ENCODE peak calls at places on chromosomes 7 and 10, in four cellular contexts. A, G, M and C are unnamed samples.

GRCh38 chr7:157952841-157953645 is 616.2 kb downstream of the DNAJB6 start:
- DNase-seq in A (no peak), G (no peak), M (no peak), C (no peak)

GRCh38 chr7:8391353-8392062 is 41.9 kb upstream of the NXPH1 start:
- DNase-seq in G (no peak), A (peak), M (no peak), C (no peak)

GRCh38 chr7:77200542-77200941 is 923 bp upstream of the FGL2 start:
- DNase-seq in G (no peak), A (no peak), M (no peak), C (no peak)

GRCh38 chr10:88537337-88537736 is 45.8 kb downstream of the RNLS start:
- DNase-seq in M (no peak), A (no peak), G (no peak), C (no peak)

GRCh38 chr7:151743481-151743983 is 133.4 kb downstream of the PRKAG2 start:
- DNase-seq in A (no peak), G (peak), M (no peak), C (no peak)

GRCh38 chr7:151863386-151864079 is 13.4 kb downstream of the PRKAG2 start:
- DNase-seq in A (peak), M (no peak), G (no peak), C (no peak)

GRCh38 chr7:137931823-137932222 is 70.1 kb downstream of the CREB3L2 start:
- DNase-seq in G (no peak), M (no peak), A (no peak), C (no peak)

GRCh38 chr7:148940702-148941597 is 56.9 kb upstream of the EZH2 start:
- DNase-seq in G (peak), A (peak), M (peak), C (peak)

GRCh38 chr7:129433823-129434171 is 435 bp upstream of the STRIP2 start:
- DNase-seq in A (peak), M (no peak), G (no peak), C (no peak)